ENCODE peak calls at places on chromosomes 13 and 19, in six cellular contexts. V, A, H, I, R and M are unnamed samples.

GRCh38 chr19:5586300-5587070 is 18.7 kb upstream of the TINCR start:
- ATAC-seq in A (peak), V (no peak), R (no peak), I (peak), H (no peak), M (no peak)

GRCh38 chr13:62747152-62747551 is 1331.5 kb upstream of the PCDH20 start:
- ATAC-seq in H (no peak), R (no peak), V (no peak), I (no peak), A (no peak), M (no peak)

GRCh38 chr13:51152713-51153112 is 41.6 kb upstream of the C13orf42 start:
- ATAC-seq in R (no peak), V (no peak), I (no peak), H (no peak), A (no peak), M (no peak)

GRCh38 chr19:35109395-35110112 is 6.1 kb upstream of the FXYD3 start:
- ATAC-seq in A (peak), H (peak), V (no peak), I (no peak), R (no peak), M (no peak)

GRCh38 chr19:21482863-21483276 is 22.5 kb upstream of the ZNF429 start:
- ATAC-seq in A (peak), H (peak), R (peak), V (peak), I (peak), M (peak)

GRCh38 chr19:1904385-1905070 is 671 bp upstream of the ADAT3 start:
- ATAC-seq in A (peak), R (no peak), I (no peak), V (no peak), H (no peak), M (no peak)

GRCh38 chr13:31050486-31051400 is 111.0 kb downstream of the HSPH1 start:
- ATAC-seq in R (peak), H (no peak), I (no peak), A (no peak), V (no peak), M (no peak)

GRCh38 chr19:51256053-51256682 is 5.3 kb downstream of the SIGLECL1 start:
- ATAC-seq in V (peak), A (no peak), R (no peak), I (no peak), H (no peak), M (no peak)

GRCh38 chr19:1986357-1987162 is 29.0 kb downstream of the BTBD2 start:
- ATAC-seq in V (no peak), R (no peak), H (no peak), I (no peak), A (peak), M (no peak)

GRCh38 chr13:30933334-30933681 is 852 bp downstream of the TEX26 start:
- ATAC-seq in A (no peak), I (no peak), H (no peak), R (no peak), V (no peak), M (no peak)

GRCh38 chr13:98509271-98510155 is 67.4 kb downstream of the STK24 start:
- ATAC-seq in I (peak), V (peak), R (peak), H (peak), A (peak), M (peak)

GRCh38 chr19:16076958-16077611 is 790 bp downstream of the TPM4 start:
- ATAC-seq in A (no peak), H (no peak), R (no peak), V (no peak), I (no peak), M (no peak)

GRCh38 chr13:49560270-49561063 is 24.9 kb downstream of the RCBTB1 start:
- ATAC-seq in R (no peak), I (no peak), V (peak), H (no peak), A (no peak), M (no peak)

GRCh38 chr13:56903710-56904109 is 237.0 kb upstream of the PRR20A start:
- ATAC-seq in H (no peak), R (no peak), V (no peak), A (no peak), I (no peak), M (no peak)

GRCh38 chr19:53980553-53981407 is 10.7 kb upstream of the CACNG6 start:
- ATAC-seq in A (no peak), V (no peak), H (peak), R (no peak), I (peak), M (peak)

GRCh38 chr13:50387124-50387581 is 371.9 kb downstream of the KCNRG start:
- ATAC-seq in H (peak), I (peak), V (peak), A (peak), R (peak), M (peak)

GRCh38 chr19:49520705-49521319 is 7.0 kb upstream of the RCN3 start:
- ATAC-seq in H (peak), A (no peak), I (no peak), V (no peak), R (no peak), M (peak)

GRCh38 chr19:40768936-40769335 is 6.4 kb upstream of the MIA start:
- ATAC-seq in A (no peak), I (no peak), H (no peak), V (no peak), R (no peak), M (no peak)

GRCh38 chr19:23758187-23759074 is at the start of gene ZNF681:
- ATAC-seq in A (peak), I (peak), H (peak), R (peak), V (peak), M (peak)

GRCh38 chr13:101150998-101151397 is 265.3 kb downstream of the NALCN start:
- ATAC-seq in I (no peak), R (no peak), V (no peak), H (no peak), A (no peak), M (no peak)

GRCh38 chr13:72205773-72206172 is 338.8 kb upstream of the DACH1 start:
- ATAC-seq in R (peak), H (no peak), A (peak), V (no peak), I (no peak), M (no peak)